ENCODE peak calls at places on chromosomes 4 and X, in seven cellular contexts. K is HEK293T; A is T-helper 1 cell; T is OCI-LY7; J is stimulated activated CD4-positive, alpha-beta T cell treated with anti-CD3 and anti-CD28 coated beads, Interleukin-1b, Interleukin-23, amount 100 ng/mL, for 24 hours; P is psoas muscle; W is Kasumi-1. X is an unnamed sample.

GRCh38 chrX:48893556-48894348 is 3.8 kb downstream of the TIMM17B start:
- DNase-seq in K (no peak), A (no peak), T (no peak), J (no peak), P (no peak), W (no peak), X (no peak)

GRCh38 chrX:68835104-68835442 is 6.3 kb downstream of the EFNB1 start:
- DNase-seq in K (no peak), A (no peak), T (no peak), J (no peak), P (no peak), W (no peak), X (no peak)

GRCh38 chr4:103753868-103754653 is 34.3 kb upstream of the TACR3 start:
- DNase-seq in K (no peak), A (no peak), T (no peak), J (no peak), P (no peak), W (no peak), X (no peak)

GRCh38 chrX:154600962-154601374 is 16.0 kb downstream of the CTAG1A start:
- DNase-seq in K (peak; percentile 2), A (no peak), T (no peak), J (no peak), P (no peak), W (no peak), X (no peak)

GRCh38 chr4:11774346-11774745 is 345.7 kb upstream of the HS3ST1 start:
- DNase-seq in K (no peak), A (no peak), T (no peak), J (no peak), P (no peak), W (no peak), X (no peak)

GRCh38 chr4:149928507-149928906 is 112.9 kb upstream of the IQCM start:
- DNase-seq in K (no peak), A (no peak), T (no peak), J (no peak), P (no peak), W (no peak), X (no peak)

GRCh38 chr4:177118596-177118995 is 191.1 kb upstream of the NEIL3 start:
- DNase-seq in K (no peak), A (no peak), T (no peak), J (no peak), P (no peak), W (no peak), X (peak; percentile 46)

GRCh38 chr4:158236304-158237030 is 26.2 kb downstream of the TMEM144 start:
- DNase-seq in K (no peak), A (no peak), T (no peak), J (no peak), P (no peak), W (no peak), X (peak; percentile 46)

GRCh38 chr4:122896270-122896669 is 26.1 kb downstream of the NUDT6 start:
- DNase-seq in K (no peak), A (no peak), T (no peak), J (no peak), P (no peak), W (no peak), X (no peak)

GRCh38 chrX:100654256-100654655 is 10.3 kb downstream of the SRPX2 start:
- DNase-seq in K (peak; percentile 46), A (no peak), T (peak; percentile 3), J (no peak), P (no peak), W (peak; percentile 28), X (no peak)

GRCh38 chrX:39953879-39954278 is 143.9 kb downstream of the BCOR start:
- DNase-seq in K (peak; percentile 41), A (no peak), T (no peak), J (no peak), P (no peak), W (no peak), X (peak; percentile 58)

GRCh38 chr4:126986828-126987227 is 645.9 kb upstream of the INTU start:
- DNase-seq in K (no peak), A (no peak), T (no peak), J (no peak), P (no peak), W (no peak), X (no peak)

GRCh38 chrX:39869846-39870601 is 227.7 kb downstream of the BCOR start:
- DNase-seq in K (no peak), A (peak; percentile 49), T (no peak), J (peak; percentile 47), P (no peak), W (peak; percentile 13), X (no peak)

GRCh38 chr4:171644430-171645057 is 168.7 kb upstream of the GALNTL6 start:
- DNase-seq in K (no peak), A (no peak), T (no peak), J (no peak), P (no peak), W (peak; percentile 54), X (no peak)

GRCh38 chrX:82627568-82627967 is 880.5 kb upstream of the POU3F4 start:
- DNase-seq in K (no peak), A (no peak), T (no peak), J (no peak), P (no peak), W (no peak), X (no peak)

GRCh38 chr4:627347-627746 is 2.0 kb downstream of the PDE6B start:
- DNase-seq in K (no peak), A (no peak), T (no peak), J (no peak), P (no peak), W (no peak), X (no peak)

GRCh38 chr4:76905521-76905920 is 7.6 kb upstream of the SOWAHB start:
- DNase-seq in K (no peak), A (no peak), T (no peak), J (no peak), P (no peak), W (no peak), X (no peak)

GRCh38 chrX:71301195-71301924 is at the start of gene ITGB1BP2:
- DNase-seq in K (no peak), A (no peak), T (no peak), J (no peak), P (no peak), W (peak; percentile 38), X (no peak)

GRCh38 chr4:8355306-8355705 is 85.2 kb downstream of the ACOX3 start:
- DNase-seq in K (no peak), A (no peak), T (no peak), J (no peak), P (no peak), W (no peak), X (no peak)

GRCh38 chrX:39814391-39814790 is 283.4 kb downstream of the BCOR start:
- DNase-seq in K (peak; percentile 22), A (peak; percentile 12), T (peak; percentile 53), J (no peak), P (peak; percentile 44), W (peak; percentile 36), X (no peak)

GRCh38 chrX:97234471-97235097 is 350.9 kb downstream of the RPA4 start:
- DNase-seq in K (no peak), A (no peak), T (no peak), J (no peak), P (no peak), W (peak; percentile 3), X (no peak)

GRCh38 chr4:151192556-151193235 is 84.3 kb upstream of the PRSS48 start:
- DNase-seq in K (no peak), A (no peak), T (no peak), J (no peak), P (no peak), W (no peak), X (no peak)

GRCh38 chr4:181897935-181898334 is 345.3 kb upstream of the TENM3 start:
- DNase-seq in K (no peak), A (no peak), T (no peak), J (no peak), P (no peak), W (no peak), X (no peak)

GRCh38 chr4:186240848-186241491 is 13.7 kb downstream of the KLKB1 start:
- DNase-seq in K (no peak), A (no peak), T (no peak), J (no peak), P (no peak), W (no peak), X (no peak)

GRCh38 chrX:68895339-68896250 is 66.8 kb downstream of the EFNB1 start:
- DNase-seq in K (no peak), A (no peak), T (no peak), J (no peak), P (peak; percentile 69), W (no peak), X (peak; percentile 64)

GRCh38 chrX:130246084-130246483 is 22.6 kb downstream of the ZNF280C start:
- DNase-seq in K (no peak), A (no peak), T (no peak), J (no peak), P (no peak), W (no peak), X (no peak)

GRCh38 chr4:3723232-3723642 is 42.9 kb upstream of the ADRA2C start:
- DNase-seq in K (no peak), A (no peak), T (no peak), J (no peak), P (no peak), W (no peak), X (peak; percentile 19)

GRCh38 chr4:98780111-98780549 is 121.7 kb upstream of the TSPAN5 start:
- DNase-seq in K (no peak), A (no peak), T (no peak), J (no peak), P (no peak), W (no peak), X (no peak)

GRCh38 chr4:665751-666435 is 8.2 kb downstream of the ATP5ME start:
- DNase-seq in K (no peak), A (no peak), T (no peak), J (no peak), P (peak; percentile 53), W (no peak), X (peak; percentile 32)

GRCh38 chrX:48508400-48509244 is at the start of gene PORCN:
- DNase-seq in K (peak; percentile 77), A (peak; percentile 68), T (peak; percentile 81), J (peak; percentile 70), P (peak; percentile 91), W (peak; percentile 36), X (peak; percentile 93)

GRCh38 chr4:15002659-15003440 is 569 bp downstream of the CPEB2 start:
- DNase-seq in K (peak; percentile 44), A (peak; percentile 84), T (peak; percentile 81), J (peak; percentile 57), P (peak; percentile 89), W (peak; percentile 76), X (peak; percentile 80)

GRCh38 chr4:87961993-87962791 is 13.3 kb upstream of the SPP1 start:
- DNase-seq in K (no peak), A (no peak), T (no peak), J (no peak), P (no peak), W (no peak), X (no peak)

X was measured in right cardiac atrium.